ENCODE peak calls at places on chromosomes 6 and 20, in nine cellular contexts. Z, R, B, G, U, H, E, T and L are unnamed samples. For H3K27me3, the result is how much of the 10 kb centered on the place peaks cover.

GRCh38 chr6:24439858-24440539 is 37.3 kb downstream of the MRS2 start:
- DNase-seq in Z (no peak), R (no peak), B (no peak), G (no peak), U (no peak), H (no peak), E (no peak), T (no peak), L (no peak)

GRCh38 chr6:108735991-108736345 is 112.3 kb upstream of the ARMC2 start:
- DNase-seq in Z (no peak), R (no peak), B (no peak), G (no peak), U (peak), H (no peak), E (no peak), T (peak), L (no peak)

GRCh38 chr6:153003294-153003645 is 761 bp upstream of the MTRF1L start:
- DNase-seq in Z (no peak), R (peak), B (no peak), G (no peak), U (no peak), H (no peak), E (no peak), T (peak), L (no peak)

GRCh38 chr20:44208770-44209169 is 1.8 kb downstream of the OSER1 start:
- DNase-seq in Z (no peak), R (peak), B (no peak), G (no peak), U (no peak), H (no peak), E (no peak), T (no peak), L (no peak)

GRCh38 chr20:12581644-12582350 is 427.0 kb upstream of the SPTLC3 start:
- DNase-seq in Z (no peak), R (no peak), B (no peak), G (no peak), U (no peak), H (no peak), E (no peak), T (no peak), L (no peak)

GRCh38 chr6:170575250-170575649 is 9.2 kb downstream of the PDCD2 start:
- DNase-seq in Z (no peak), R (peak), B (no peak), G (no peak), U (no peak), H (no peak), E (no peak), T (peak), L (no peak)

GRCh38 chr6:4573958-4574481 is 202.2 kb upstream of the CDYL start:
- DNase-seq in Z (no peak), R (no peak), B (no peak), G (no peak), U (no peak), H (no peak), E (peak), T (no peak), L (no peak)

GRCh38 chr6:23522751-23523527 is 603.1 kb upstream of the NRSN1 start:
- DNase-seq in Z (no peak), R (no peak), B (no peak), G (no peak), U (no peak), H (no peak), E (no peak), T (peak), L (no peak)

GRCh38 chr6:10838794-10839333 is 525 bp upstream of the MAK start:
- DNase-seq in Z (no peak), R (no peak), B (no peak), G (no peak), U (no peak), H (no peak), E (no peak), T (no peak), L (no peak)

GRCh38 chr6:3825331-3825831 is 23.8 kb upstream of the FAM50B start:
- DNase-seq in Z (no peak), R (peak), B (peak), G (no peak), U (peak), H (no peak), E (no peak), T (peak), L (peak)

DNA sequence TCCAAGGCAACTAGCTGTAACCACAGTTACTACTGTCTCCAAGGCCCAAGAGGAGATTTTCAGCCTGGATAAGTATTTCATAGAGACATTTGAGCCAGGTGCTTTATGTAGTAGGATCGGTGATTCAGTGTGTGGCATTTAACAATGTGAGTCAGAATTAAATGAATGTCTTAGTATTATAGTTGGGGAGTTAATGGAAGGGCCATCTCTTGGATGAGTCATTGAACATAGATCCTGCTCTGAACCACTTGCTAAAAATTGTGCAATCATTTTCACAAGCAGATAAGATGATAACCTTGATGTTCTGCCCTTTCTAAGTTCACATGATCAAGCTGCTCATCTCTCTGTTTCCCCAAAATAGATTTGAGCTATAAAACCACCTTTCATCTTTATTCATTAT is 668.9 kb upstream of the CITED2 start:
- DNase-seq in Z (no peak), R (no peak), B (no peak), G (no peak), U (no peak), H (peak), E (peak), T (no peak), L (no peak)
- H3K27ac ChIP-seq in Z (no peak), R (no peak), B (no peak), G (no peak), U (no peak), H (no peak), E (no peak), T (no peak), L (no peak)

GRCh38 chr20:34111712-34112599 is at the start of gene EIF2S2:
- DNase-seq in Z (peak), R (peak), B (peak), G (peak), U (peak), H (peak), E (peak), T (peak), L (peak)
- TF ChIP-seq CTCF in Z (no peak), R (no peak), B (peak), G (no peak), U (peak), H (no peak), E (no peak), T (no peak), L (no peak)

DNA sequence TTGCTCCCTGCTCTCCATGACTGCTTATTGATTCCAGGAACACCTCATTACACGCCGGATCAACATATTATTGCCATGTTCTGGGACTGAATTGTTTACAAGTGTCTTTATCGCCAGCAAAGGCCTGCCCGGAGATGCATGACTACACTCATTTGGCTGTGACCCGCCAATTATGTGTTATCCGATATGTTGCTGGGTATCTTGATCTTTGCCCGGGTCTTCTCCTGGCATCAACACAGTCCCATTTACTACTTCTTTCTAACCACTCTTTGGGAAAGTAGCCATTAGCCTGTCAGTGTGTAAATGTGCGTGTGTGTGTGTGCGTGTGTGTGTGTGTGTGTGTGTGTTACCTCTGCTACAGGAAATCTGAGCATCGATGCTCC is 15.4 kb downstream of the LINC00237 start:
- DNase-seq in Z (no peak), R (no peak), B (no peak), G (no peak), U (no peak), H (no peak), E (no peak), T (no peak), L (no peak)
- H3K27me3 ChIP-seq in Z (half or more), R (under half), B (under half), G (under half), U (under half), H (under half), E (under half), T (under half), L (half or more)

DNA sequence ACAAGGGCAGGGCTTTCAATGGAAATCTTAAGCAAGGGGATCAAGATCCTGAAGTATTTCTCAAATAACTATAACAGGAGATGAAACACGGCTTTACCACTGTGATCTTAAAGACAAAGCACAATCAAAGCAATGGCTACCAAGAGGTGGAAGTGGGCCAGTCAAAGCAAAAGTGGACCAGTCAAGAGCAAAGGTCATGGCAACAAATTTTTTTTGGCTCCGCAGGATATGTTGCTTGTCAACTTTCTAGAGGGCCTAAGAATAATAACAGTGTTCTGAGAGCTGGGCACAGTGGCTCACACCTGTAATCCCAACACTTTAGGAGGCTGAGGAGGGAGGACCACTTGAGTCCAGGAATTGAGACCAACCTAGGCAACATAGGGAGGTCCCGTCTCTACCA is 54.1 kb downstream of the ILRUN start:
- DNase-seq in Z (no peak), R (no peak), B (no peak), G (no peak), U (no peak), H (no peak), E (no peak), T (no peak), L (no peak)
- H3K27ac ChIP-seq in Z (no peak), R (no peak), B (no peak), G (no peak), U (no peak), H (no peak), E (no peak), T (no peak), L (no peak)

GRCh38 chr20:6525447-6526303 is 241.8 kb upstream of the BMP2 start:
- DNase-seq in Z (no peak), R (no peak), B (no peak), G (no peak), U (peak), H (no peak), E (no peak), T (peak), L (no peak)
- TF ChIP-seq CTCF in Z (no peak), R (no peak), B (no peak), G (no peak), U (peak), H (no peak), E (peak), T (peak), L (no peak)

GRCh38 chr6:41464481-41464880 is 81.7 kb upstream of the FOXP4 start:
- DNase-seq in Z (no peak), R (no peak), B (no peak), G (no peak), U (no peak), H (no peak), E (no peak), T (no peak), L (no peak)

GRCh38 chr6:41467106-41467505 is 79.1 kb upstream of the FOXP4 start:
- DNase-seq in Z (no peak), R (no peak), B (no peak), G (no peak), U (no peak), H (no peak), E (no peak), T (no peak), L (no peak)

GRCh38 chr6:41464019-41464418 is 82.2 kb upstream of the FOXP4 start:
- DNase-seq in Z (no peak), R (no peak), B (no peak), G (no peak), U (no peak), H (no peak), E (no peak), T (no peak), L (no peak)

GRCh38 chr6:41467627-41468404 is 78.4 kb upstream of the FOXP4 start:
- DNase-seq in Z (no peak), R (no peak), B (no peak), G (no peak), U (no peak), H (no peak), E (no peak), T (no peak), L (no peak)

DNA sequence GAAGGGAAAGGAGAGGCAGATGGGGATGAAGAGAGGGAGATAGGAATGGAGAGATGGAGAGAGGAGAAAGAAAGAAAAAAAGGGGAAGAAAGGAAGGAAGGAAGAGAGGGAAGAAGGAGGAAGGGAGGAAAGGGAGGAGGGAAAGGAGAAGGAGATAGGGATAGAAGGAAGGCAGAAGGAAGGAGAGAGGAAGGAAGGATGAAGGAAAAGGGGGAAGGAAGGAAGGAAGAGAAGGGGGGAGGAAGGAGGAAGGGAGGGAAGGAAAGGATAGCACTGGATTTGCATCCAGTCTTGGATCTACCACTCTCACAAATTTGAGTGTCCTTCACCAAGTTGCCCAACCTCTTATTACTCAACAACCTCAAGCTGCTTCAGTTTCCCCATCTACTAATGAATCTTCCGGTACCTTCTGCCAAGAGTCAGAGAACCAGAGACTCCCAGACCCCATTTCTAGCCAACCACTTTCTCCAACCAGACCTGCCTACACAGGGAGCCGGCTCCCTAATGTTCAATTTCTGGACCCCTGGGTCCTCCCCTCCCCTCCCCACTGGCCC is 79.7 kb upstream of the FOXP4 start:
- DNase-seq in Z (no peak), R (no peak), B (no peak), G (no peak), U (no peak), H (no peak), E (no peak), T (no peak), L (no peak)
- H3K27me3 ChIP-seq in Z (under half), R (under half), B (under half), G (under half), U (under half), H (under half), E (under half), T (half or more), L (under half)

DNA sequence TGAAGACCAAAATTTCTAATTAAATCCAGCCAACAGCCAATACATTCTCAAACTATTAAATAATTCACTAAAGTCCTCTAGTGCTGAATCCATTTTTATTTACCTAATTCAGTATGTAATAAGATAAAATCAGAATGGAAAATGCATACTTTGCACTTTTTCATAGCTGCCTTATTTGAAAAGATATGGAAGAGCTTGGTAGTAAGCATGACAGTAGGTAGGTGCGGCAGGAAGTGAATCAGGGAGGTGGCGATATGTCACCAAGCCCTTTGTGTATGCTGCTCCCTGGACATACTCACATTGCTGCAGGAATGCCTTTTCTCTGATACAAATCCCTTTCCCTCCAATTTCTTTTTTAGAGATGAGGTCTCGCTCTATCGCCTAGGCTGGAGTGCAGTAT is 10.2 kb upstream of the TGM3 start:
- DNase-seq in Z (no peak), R (no peak), B (no peak), G (no peak), U (no peak), H (no peak), E (no peak), T (no peak), L (no peak)
- H3K27ac ChIP-seq in Z (no peak), R (no peak), B (no peak), G (no peak), U (no peak), H (no peak), E (no peak), T (no peak), L (no peak)

GRCh38 chr6:151652338-151652737 is 155.1 kb upstream of the ESR1 start:
- DNase-seq in Z (no peak), R (peak), B (no peak), G (no peak), U (no peak), H (no peak), E (no peak), T (no peak), L (no peak)

GRCh38 chr6:151651639-151652038 is 155.8 kb upstream of the ESR1 start:
- DNase-seq in Z (no peak), R (no peak), B (no peak), G (no peak), U (no peak), H (no peak), E (no peak), T (no peak), L (no peak)

GRCh38 chr6:151649835-151650234 is 156.0 kb downstream of the CCDC170 start:
- DNase-seq in Z (no peak), R (peak), B (no peak), G (no peak), U (no peak), H (no peak), E (no peak), T (no peak), L (no peak)

DNA sequence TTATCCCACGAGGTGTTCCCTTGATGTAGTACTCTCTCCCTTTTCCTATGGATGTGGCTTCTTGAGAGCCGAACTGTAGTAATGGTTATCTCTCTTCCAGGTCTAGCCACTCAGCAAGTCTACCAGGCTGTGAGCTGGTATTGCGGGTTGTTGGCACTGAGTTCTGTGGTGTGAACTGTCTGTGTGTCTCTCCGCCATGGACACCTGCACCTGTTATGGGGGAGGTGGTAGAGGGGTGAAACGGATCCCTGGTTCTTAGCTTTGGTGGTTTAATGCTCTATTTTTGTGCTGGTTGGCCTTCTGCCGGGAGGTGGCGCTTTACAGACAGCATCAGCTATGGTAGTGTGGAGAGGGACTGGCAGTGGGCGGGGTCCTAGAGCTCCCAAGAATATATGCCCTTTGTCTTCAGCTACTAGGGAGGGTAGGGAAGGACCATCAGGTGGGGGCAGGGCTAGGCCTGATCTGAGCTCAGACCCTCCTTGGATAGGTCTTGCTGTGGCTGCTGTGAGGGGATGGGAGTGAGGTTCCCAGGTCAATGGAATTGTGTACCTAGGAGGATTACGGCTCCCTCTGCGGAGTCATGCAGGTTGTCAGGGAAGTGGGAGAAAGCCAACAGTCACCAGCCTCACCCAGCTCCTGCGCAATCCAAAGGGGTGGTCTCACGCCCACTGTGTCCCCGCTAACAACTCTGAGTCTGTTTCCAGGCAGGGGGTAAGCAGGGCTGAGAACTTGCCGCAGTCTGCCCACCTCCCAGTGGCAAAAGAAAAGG is 154.2 kb downstream of the CCDC170 start:
- DNase-seq in Z (no peak), R (peak), B (no peak), G (no peak), U (peak), H (no peak), E (no peak), T (peak), L (no peak)
- TF ChIP-seq CTCF in Z (no peak), R (peak), B (no peak), G (no peak), U (peak), H (no peak), E (peak), T (peak), L (no peak)